ENCODE peak calls at places on chromosomes 7 and 10, in eight cellular contexts. O is brain microvascular endothelial cell; X is CD4-positive, alpha-beta T cell; F is Peyer's patch; V is heart right ventricle; Z is AG09309; Q is pancreas; D is Caco-2. N is an unnamed sample.

GRCh38 chr10:70295321-70295720 is 11.5 kb upstream of the NPFFR1 start:
- DNase-seq in O (no peak), X (no peak), F (no peak), V (no peak), Z (no peak), Q (no peak), D (no peak), N (no peak)

GRCh38 chr7:69814421-69814962 is 216.2 kb downstream of the AUTS2 start:
- DNase-seq in O (no peak), X (no peak), F (no peak), V (peak), Z (peak), Q (no peak), D (no peak), N (no peak)

GRCh38 chr7:51802698-51803097 is 486.1 kb upstream of the COBL start:
- DNase-seq in O (no peak), X (no peak), F (no peak), V (no peak), Z (no peak), Q (no peak), D (no peak), N (no peak)

GRCh38 chr7:93021748-93022147 is 96.0 kb downstream of the SAMD9 start:
- DNase-seq in O (no peak), X (no peak), F (no peak), V (no peak), Z (no peak), Q (no peak), D (no peak), N (no peak)

GRCh38 chr7:45116048-45116447 is 4.6 kb upstream of the TBRG4 start:
- DNase-seq in O (no peak), X (no peak), F (no peak), V (no peak), Z (no peak), Q (no peak), D (no peak), N (no peak)

GRCh38 chr7:39651262-39651661 is 27.9 kb downstream of the RALA start:
- DNase-seq in O (peak), X (no peak), F (no peak), V (no peak), Z (peak), Q (no peak), D (no peak), N (no peak)

GRCh38 chr10:106493166-106493565 is 671.3 kb downstream of the SORCS1 start:
- DNase-seq in O (no peak), X (no peak), F (no peak), V (no peak), Z (no peak), Q (no peak), D (no peak), N (no peak)

GRCh38 chr10:110357252-110357780 is 52.6 kb upstream of the SMNDC1 start:
- DNase-seq in O (peak), X (peak), F (no peak), V (no peak), Z (peak), Q (no peak), D (no peak), N (peak)

GRCh38 chr7:151306860-151307259 is 34.8 kb upstream of the NUB1 start:
- DNase-seq in O (no peak), X (no peak), F (no peak), V (no peak), Z (no peak), Q (no peak), D (no peak), N (no peak)

GRCh38 chr7:100890640-100891521 is 1.4 kb upstream of the UFSP1 start:
- DNase-seq in O (no peak), X (no peak), F (no peak), V (no peak), Z (no peak), Q (no peak), D (no peak), N (no peak)

GRCh38 chr7:18019562-18019961 is 8.1 kb downstream of the PRPS1L1 start:
- DNase-seq in O (peak), X (no peak), F (no peak), V (no peak), Z (peak), Q (no peak), D (no peak), N (no peak)

GRCh38 chr7:123846217-123846891 is 1.4 kb downstream of the HYAL4 start:
- DNase-seq in O (peak), X (no peak), F (no peak), V (no peak), Z (no peak), Q (no peak), D (no peak), N (no peak)

GRCh38 chr7:135253851-135254815 is 20.5 kb downstream of the STRA8 start:
- DNase-seq in O (peak), X (no peak), F (no peak), V (peak), Z (peak), Q (peak), D (no peak), N (no peak)

GRCh38 chr10:121357323-121357835 is 240.9 kb downstream of the FGFR2 start:
- DNase-seq in O (no peak), X (no peak), F (no peak), V (no peak), Z (no peak), Q (no peak), D (peak), N (no peak)

GRCh38 chr7:44109991-44110390 is 5.8 kb downstream of the AEBP1 start:
- DNase-seq in O (no peak), X (no peak), F (no peak), V (no peak), Z (no peak), Q (no peak), D (no peak), N (no peak)

GRCh38 chr7:44110724-44111635 is 6.8 kb downstream of the AEBP1 start:
- DNase-seq in O (no peak), X (no peak), F (no peak), V (no peak), Z (no peak), Q (no peak), D (no peak), N (no peak)

GRCh38 chr7:44107116-44107960 is 3.2 kb downstream of the AEBP1 start:
- DNase-seq in O (no peak), X (no peak), F (no peak), V (no peak), Z (no peak), Q (no peak), D (no peak), N (no peak)

GRCh38 chr7:44107961-44108767 is 4.0 kb downstream of the AEBP1 start:
- DNase-seq in O (no peak), X (no peak), F (no peak), V (no peak), Z (no peak), Q (no peak), D (no peak), N (no peak)

GRCh38 chr7:44108768-44109750 is 4.9 kb downstream of the AEBP1 start:
- DNase-seq in O (no peak), X (no peak), F (no peak), V (no peak), Z (no peak), Q (no peak), D (peak), N (no peak)
- TF ChIP-seq CTCF in O (no peak), X (no peak), F (no peak), V (no peak), Z (peak), Q (no peak), D (peak), N (no peak)

GRCh38 chr10:52261362-52261761 is 52.7 kb upstream of the DKK1 start:
- DNase-seq in O (no peak), X (no peak), F (no peak), V (no peak), Z (no peak), Q (no peak), D (no peak), N (no peak)

GRCh38 chr10:52265131-52265926 is 48.8 kb upstream of the DKK1 start:
- DNase-seq in O (no peak), X (no peak), F (no peak), V (no peak), Z (no peak), Q (no peak), D (no peak), N (no peak)

GRCh38 chr10:52268790-52269189 is 45.3 kb upstream of the DKK1 start:
- DNase-seq in O (no peak), X (no peak), F (no peak), V (no peak), Z (no peak), Q (no peak), D (no peak), N (no peak)

GRCh38 chr10:52266858-52267257 is 47.2 kb upstream of the DKK1 start:
- DNase-seq in O (no peak), X (no peak), F (no peak), V (no peak), Z (no peak), Q (no peak), D (no peak), N (no peak)
- TF ChIP-seq CTCF in O (no peak), X (no peak), F (no peak), V (no peak), Z (no peak), Q (no peak), D (no peak), N (no peak)

GRCh38 chr10:126523071-126523470 is 134.8 kb upstream of the ADAM12 start:
- DNase-seq in O (no peak), X (no peak), F (no peak), V (no peak), Z (no peak), Q (no peak), D (no peak), N (no peak)

GRCh38 chr10:126521354-126521753 is 133.1 kb upstream of the ADAM12 start:
- DNase-seq in O (no peak), X (no peak), F (no peak), V (no peak), Z (no peak), Q (no peak), D (no peak), N (no peak)

GRCh38 chr10:126519188-126519587 is 130.9 kb upstream of the ADAM12 start:
- DNase-seq in O (no peak), X (no peak), F (no peak), V (no peak), Z (no peak), Q (no peak), D (no peak), N (no peak)

GRCh38 chr10:126519992-126520391 is 131.7 kb upstream of the ADAM12 start:
- DNase-seq in O (no peak), X (no peak), F (no peak), V (no peak), Z (no peak), Q (no peak), D (no peak), N (no peak)

DNA sequence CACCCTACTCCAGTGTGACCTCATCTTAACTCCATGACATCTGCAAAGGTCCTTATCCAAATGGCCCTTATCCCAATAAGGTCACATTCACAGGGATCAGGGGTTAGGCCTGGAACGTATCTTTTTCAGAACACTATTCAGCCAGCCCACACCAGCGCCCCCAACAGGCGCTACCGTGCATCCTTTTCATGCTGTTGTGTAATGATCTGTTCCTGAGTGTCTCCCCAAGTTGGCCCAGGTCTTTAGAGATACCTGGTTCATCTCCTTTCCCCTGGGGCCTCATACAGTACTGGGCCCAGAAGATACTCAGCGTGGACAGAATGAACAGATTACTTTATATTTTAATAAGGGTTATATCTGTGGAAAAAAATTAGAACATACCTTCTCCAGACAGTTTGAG is 132.6 kb upstream of the ADAM12 start:
- DNase-seq in O (no peak), X (no peak), F (no peak), V (no peak), Z (no peak), Q (no peak), D (no peak), N (no peak)
- TF ChIP-seq CTCF in O (peak), X (no peak), F (no peak), V (no peak), Z (no peak), Q (no peak), D (no peak), N (no peak)

DNA sequence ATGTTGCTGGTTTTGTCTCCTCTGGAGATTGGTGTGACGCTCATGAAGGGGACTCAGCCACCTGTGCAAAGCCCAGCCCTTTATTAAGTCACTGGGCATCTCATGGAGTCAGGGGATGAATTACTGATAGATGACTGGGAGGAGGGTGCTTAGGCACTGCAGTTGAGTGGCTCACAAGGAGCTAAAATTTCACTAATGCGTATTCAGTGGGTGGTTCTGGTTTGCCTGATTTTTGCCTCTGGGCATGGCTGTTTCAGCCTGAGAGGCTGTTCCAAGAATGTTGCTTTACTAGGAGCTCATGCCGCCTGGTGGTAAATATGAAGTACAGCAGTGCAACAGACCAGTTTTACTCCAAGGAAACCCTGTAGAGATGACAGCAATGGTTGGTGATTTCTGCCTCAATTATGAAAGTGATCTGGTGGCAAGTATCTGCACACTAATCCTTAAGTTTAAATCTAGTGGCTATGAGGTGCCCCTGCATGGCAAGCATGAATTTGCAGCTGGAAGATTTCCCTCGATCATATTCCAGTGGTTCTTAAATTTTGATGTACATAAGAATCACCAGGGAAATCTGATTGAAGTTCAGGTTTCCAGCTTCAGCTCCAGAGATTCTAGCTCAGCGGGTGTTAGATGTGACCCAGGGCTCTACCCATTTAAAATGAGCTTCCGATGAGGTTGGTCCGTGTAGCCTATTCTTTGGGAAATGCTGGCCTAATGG is 19.9 kb downstream of the ACTA2 start:
- DNase-seq in O (peak), X (peak), F (no peak), V (peak), Z (peak), Q (peak), D (peak), N (no peak)
- TF ChIP-seq CTCF in O (peak), X (peak), F (peak), V (peak), Z (peak), Q (peak), D (peak), N (peak)

GRCh38 chr7:65975814-65976445 is 6.1 kb downstream of the GUSB start:
- DNase-seq in O (no peak), X (no peak), F (no peak), V (no peak), Z (no peak), Q (no peak), D (peak), N (no peak)
- TF ChIP-seq CTCF in O (no peak), X (no peak), F (no peak), V (no peak), Z (no peak), Q (no peak), D (peak), N (no peak)

GRCh38 chr7:55349126-55349525 is 16.0 kb upstream of the LANCL2 start:
- DNase-seq in O (no peak), X (no peak), F (no peak), V (no peak), Z (no peak), Q (no peak), D (no peak), N (no peak)

GRCh38 chr7:55348502-55348901 is 16.6 kb upstream of the LANCL2 start:
- DNase-seq in O (peak), X (no peak), F (no peak), V (no peak), Z (no peak), Q (no peak), D (no peak), N (no peak)

GRCh38 chr7:55351263-55351662 is 13.9 kb upstream of the LANCL2 start:
- DNase-seq in O (no peak), X (no peak), F (no peak), V (no peak), Z (no peak), Q (no peak), D (no peak), N (no peak)

GRCh38 chr7:55345292-55345691 is 19.8 kb upstream of the LANCL2 start:
- DNase-seq in O (no peak), X (no peak), F (no peak), V (no peak), Z (no peak), Q (no peak), D (no peak), N (no peak)

DNA sequence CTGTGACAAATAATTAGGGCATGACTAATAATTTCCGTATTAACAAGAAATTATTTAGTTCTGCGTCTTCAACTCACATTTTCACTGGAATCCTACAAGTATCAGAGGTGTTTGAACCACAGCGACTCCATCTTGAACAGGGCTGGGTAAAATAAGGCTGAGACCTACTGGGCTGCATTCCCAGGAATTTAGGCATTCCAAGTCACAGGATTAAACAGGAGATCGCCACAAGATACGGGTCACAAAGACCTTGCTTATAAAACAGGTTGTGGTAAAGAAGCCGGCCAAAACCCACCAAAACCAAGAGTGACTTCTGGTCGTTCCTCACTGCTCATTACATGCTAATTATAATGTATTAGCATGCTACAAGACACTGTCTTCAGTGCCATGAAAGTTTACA is 14.9 kb upstream of the LANCL2 start:
- DNase-seq in O (no peak), X (no peak), F (no peak), V (no peak), Z (no peak), Q (no peak), D (no peak), N (no peak)
- TF ChIP-seq CTCF in O (no peak), X (no peak), F (no peak), V (no peak), Z (no peak), Q (no peak), D (no peak), N (no peak)

N was measured in activated B cell treated with CpG ODN at 0.5 μM for 24 hours.